ENCODE peak calls at places on chromosomes 3 and 15, in four cellular contexts. T is adrenal gland, L is hepatocyte, X is colonic mucosa. P is an unnamed sample. For H3K4me1, the result is how much of the 10 kb centered on the place peaks cover.

GRCh38 chr3:150547045-150547753 is 612 bp downstream of the EIF2A start:
- DNase-seq in L (peak), T (no peak), X (no peak), P (peak)

GRCh38 chr3:147410126-147410517 is 957 bp downstream of the ZIC1 start:
- DNase-seq in L (no peak), T (no peak), X (no peak), P (no peak)

GRCh38 chr3:195197764-195198423 is 73.1 kb downstream of the XXYLT1 start:
- DNase-seq in L (no peak), X (no peak), T (no peak), P (no peak)

GRCh38 chr15:46260937-46261336 is 626.1 kb downstream of the SQOR start:
- DNase-seq in T (no peak), L (no peak), X (no peak), P (peak)

GRCh38 chr3:172749201-172749965 is 1.1 kb upstream of the ECT2 start:
- DNase-seq in L (peak), X (peak), T (no peak), P (no peak)

GRCh38 chr3:179512398-179512797 is 50.3 kb upstream of the ACTL6A start:
- DNase-seq in X (no peak), T (no peak), L (no peak), P (no peak)

GRCh38 chr3:112979244-112979832 is 4.4 kb upstream of the CD200R1 start:
- DNase-seq in X (no peak), T (no peak), L (peak), P (no peak)

GRCh38 chr3:9279959-9280358 is 30.5 kb upstream of the SRGAP3 start:
- DNase-seq in X (no peak), T (no peak), L (peak), P (no peak)

GRCh38 chr15:66746231-66746605 is 44.2 kb downstream of the SMAD6 start:
- DNase-seq in T (no peak), X (no peak), L (no peak), P (no peak)

GRCh38 chr3:13424111-13424844 is 4.2 kb upstream of the NUP210 start:
- DNase-seq in L (no peak), X (no peak), T (no peak), P (no peak)

GRCh38 chr15:78866824-78867223 is 5.9 kb upstream of the MORF4L1 start:
- DNase-seq in X (no peak), L (no peak), T (no peak), P (no peak)

GRCh38 chr15:36469567-36469966 is 109.9 kb upstream of the CDIN1 start:
- DNase-seq in L (no peak), X (no peak), T (no peak), P (no peak)

GRCh38 chr15:75647370-75648155 is at the start of gene SNX33:
- DNase-seq in T (peak), X (peak), L (peak), P (peak)

GRCh38 chr15:75649045-75649761 is 1.5 kb downstream of the SNX33 start:
- DNase-seq in X (no peak), L (no peak), T (no peak), P (no peak)

GRCh38 chr15:75648156-75649000 is 666 bp downstream of the SNX33 start:
- DNase-seq in T (peak), L (peak), X (peak), P (no peak)

GRCh38 chr15:75646112-75646943 is 1.4 kb upstream of the SNX33 start:
- DNase-seq in X (no peak), L (no peak), T (no peak), P (no peak)

DNA sequence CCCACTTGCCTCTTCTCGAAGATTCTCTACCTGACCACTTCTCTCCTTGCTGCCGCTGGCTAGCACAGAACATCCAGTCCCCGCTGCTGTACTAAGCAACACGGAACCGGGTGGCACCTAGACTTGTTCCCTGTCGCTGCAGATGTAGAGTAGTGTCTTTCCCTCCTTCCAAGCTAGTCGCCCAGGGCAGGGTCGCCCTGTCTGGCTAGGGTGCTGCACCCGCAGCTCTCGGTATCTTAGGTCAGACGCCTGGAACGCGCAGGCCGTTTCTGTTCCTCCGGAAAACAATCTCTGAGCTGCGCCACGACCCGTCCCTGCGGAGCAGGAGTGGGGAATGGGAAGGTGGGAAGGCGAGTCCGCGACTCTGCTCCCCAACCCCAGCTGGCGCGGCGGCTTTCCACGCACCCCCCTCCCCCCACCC is 758 bp upstream of the SNX33 start:
- DNase-seq in T (peak), L (peak), X (peak), P (no peak)
- H3K4me1 ChIP-seq in T (under half), L (under half), X (under half), P (under half)

GRCh38 chr3:46521096-46521495 is 23.3 kb downstream of the RTP3 start:
- DNase-seq in X (no peak), L (no peak), T (no peak), P (no peak)

GRCh38 chr3:46524832-46525231 is 27.1 kb downstream of the RTP3 start:
- DNase-seq in L (no peak), T (no peak), X (no peak), P (no peak)

GRCh38 chr3:46524008-46524407 is 26.2 kb downstream of the RTP3 start:
- DNase-seq in X (no peak), T (no peak), L (no peak), P (no peak)

GRCh38 chr3:46520531-46520930 is 22.8 kb downstream of the RTP3 start:
- DNase-seq in X (no peak), L (no peak), T (no peak), P (no peak)

DNA sequence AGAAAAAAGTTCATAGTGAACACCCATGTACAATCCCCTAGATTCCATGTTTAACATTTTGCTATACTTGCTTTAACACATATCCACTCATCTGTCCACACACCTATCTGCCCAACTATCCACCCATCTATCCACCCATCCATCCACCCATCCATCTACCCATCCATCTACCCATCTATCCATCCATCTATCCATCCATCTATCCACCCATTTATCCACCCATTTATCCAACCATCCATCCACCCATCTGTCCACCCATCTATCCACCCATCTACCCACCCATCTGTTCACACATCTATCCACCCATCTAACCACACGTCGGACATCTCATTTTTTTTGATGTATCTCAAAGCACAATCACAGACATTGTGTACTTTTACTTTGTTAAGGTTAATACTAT is 25.8 kb downstream of the RTP3 start:
- DNase-seq in L (no peak), X (no peak), T (no peak), P (no peak)
- H3K4me1 ChIP-seq in L (under half), X (under half), T (under half), P (under half)

DNA sequence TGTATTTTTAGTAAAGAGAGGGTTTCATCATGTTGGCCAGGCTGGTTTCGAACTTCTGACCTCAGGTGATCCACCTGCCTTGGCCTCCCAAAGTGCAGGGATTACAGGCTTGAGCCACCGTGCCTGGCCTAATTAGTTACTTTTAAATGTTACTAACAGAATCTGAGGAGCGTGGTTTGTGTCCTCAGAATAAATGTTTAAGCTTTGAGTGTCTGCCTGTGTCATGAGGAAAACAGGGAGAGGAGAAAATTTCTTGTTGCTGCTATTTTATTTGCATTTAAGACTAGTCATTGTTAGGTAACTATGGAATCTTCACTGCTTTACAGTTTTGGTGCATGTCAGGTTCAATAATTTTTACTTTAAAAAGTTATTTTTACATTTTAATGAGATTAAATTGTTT is 68.8 kb downstream of the TCF12 start:
- DNase-seq in T (no peak), L (no peak), X (no peak), P (no peak)
- H3K4me1 ChIP-seq in T (under half), L (under half), X (under half), P (under half)

GRCh38 chr3:50319872-50320625 is 2.5 kb downstream of the HYAL2 start:
- DNase-seq in L (no peak), X (no peak), T (no peak), P (no peak)

GRCh38 chr3:50321844-50322385 is 630 bp downstream of the HYAL2 start:
- DNase-seq in T (no peak), X (no peak), L (no peak), P (no peak)

GRCh38 chr3:50319181-50319871 is 3.2 kb downstream of the HYAL2 start:
- DNase-seq in X (no peak), L (no peak), T (no peak), P (no peak)

GRCh38 chr3:50321146-50321843 is 1.2 kb downstream of the HYAL2 start:
- DNase-seq in X (peak), T (peak), L (peak), P (no peak)

GRCh38 chr3:50320853-50321145 is 1.7 kb downstream of the HYAL2 start:
- DNase-seq in T (no peak), L (no peak), X (no peak), P (no peak)
- H3K4me1 ChIP-seq in T (under half), L (half or more), X (under half), P (under half)

P was measured in iPS DF 6.9.